ENCODE peak calls at places on chromosome 11, in five cellular contexts. One of them, this sample, is unnamed.

GRCh38 chr11:72333657-72334056 is 89.7 kb upstream of the PHOX2A start:
- DNase-seq in psoas muscle: no peak
- DNase-seq in GM06990: no peak
- DNase-seq in activated B cell treated with CpG ODN at 0.5 μM for 24 hours: no peak
- DNase-seq in dorsolateral prefrontal cortex: no peak
- DNase-seq in this sample: no peak

GRCh38 chr11:121482231-121483129 is 29.7 kb upstream of the SORL1-AS1 start:
- DNase-seq in dorsolateral prefrontal cortex: no peak
- DNase-seq in activated B cell treated with CpG ODN at 0.5 μM for 24 hours: peak
- DNase-seq in GM06990: peak
- DNase-seq in psoas muscle: no peak
- DNase-seq in this sample: no peak

GRCh38 chr11:73327812-73328364 is 19.8 kb downstream of the ARHGEF17 start:
- DNase-seq in activated B cell treated with CpG ODN at 0.5 μM for 24 hours: no peak
- DNase-seq in dorsolateral prefrontal cortex: no peak
- DNase-seq in GM06990: no peak
- DNase-seq in psoas muscle: peak
- DNase-seq in this sample: no peak

GRCh38 chr11:111635706-111636045 is 33.4 kb downstream of the SIK2 start:
- DNase-seq in activated B cell treated with CpG ODN at 0.5 μM for 24 hours: no peak
- DNase-seq in psoas muscle: no peak
- DNase-seq in dorsolateral prefrontal cortex: peak
- DNase-seq in GM06990: no peak
- DNase-seq in this sample: peak

GRCh38 chr11:110182886-110183285 is 89.7 kb downstream of the ZC3H12C start:
- DNase-seq in dorsolateral prefrontal cortex: no peak
- DNase-seq in activated B cell treated with CpG ODN at 0.5 μM for 24 hours: no peak
- DNase-seq in psoas muscle: no peak
- DNase-seq in GM06990: no peak
- DNase-seq in this sample: peak

GRCh38 chr11:122202951-122203456 is 87.0 kb upstream of the BLID start:
- DNase-seq in psoas muscle: peak
- DNase-seq in dorsolateral prefrontal cortex: peak
- DNase-seq in activated B cell treated with CpG ODN at 0.5 μM for 24 hours: peak
- DNase-seq in GM06990: peak
- DNase-seq in this sample: no peak

GRCh38 chr11:68617925-68618809 is 66.2 kb upstream of the GAL start:
- DNase-seq in psoas muscle: no peak
- DNase-seq in activated B cell treated with CpG ODN at 0.5 μM for 24 hours: no peak
- DNase-seq in GM06990: no peak
- DNase-seq in dorsolateral prefrontal cortex: no peak
- DNase-seq in this sample: no peak

GRCh38 chr11:118615996-118616395 is 8.6 kb downstream of the PHLDB1 start:
- DNase-seq in GM06990: no peak
- DNase-seq in activated B cell treated with CpG ODN at 0.5 μM for 24 hours: no peak
- DNase-seq in psoas muscle: peak
- DNase-seq in dorsolateral prefrontal cortex: peak
- DNase-seq in this sample: no peak

This sample was measured in A172.